ENCODE peak calls at places on chromosomes 7 and 10, in five cellular contexts. One of them, this sample, is unnamed.

GRCh38 chr7:48113270-48113669 is 24.2 kb downstream of the UPP1 start:
- DNase-seq in NCI-H1436: no peak
- DNase-seq in pons: no peak
- DNase-seq in tibial nerve: no peak
- DNase-seq in caudate nucleus: no peak
- DNase-seq in this sample: no peak

GRCh38 chr10:14325325-14325955 is 5.3 kb downstream of the FRMD4A start:
- DNase-seq in NCI-H1436: no peak
- DNase-seq in pons: no peak
- DNase-seq in tibial nerve: peak
- DNase-seq in caudate nucleus: no peak
- DNase-seq in this sample: no peak

GRCh38 chr7:30936650-30937245 is 25.1 kb downstream of the AQP1 start:
- DNase-seq in NCI-H1436: no peak
- DNase-seq in pons: no peak
- DNase-seq in tibial nerve: no peak
- DNase-seq in caudate nucleus: no peak
- DNase-seq in this sample: no peak

GRCh38 chr7:38839846-38840245 is 69.1 kb downstream of the VPS41 start:
- DNase-seq in NCI-H1436: no peak
- DNase-seq in pons: no peak
- DNase-seq in tibial nerve: no peak
- DNase-seq in caudate nucleus: no peak
- DNase-seq in this sample: no peak

GRCh38 chr7:123744416-123744815 is 4.4 kb downstream of the WASL start:
- DNase-seq in NCI-H1436: no peak
- DNase-seq in pons: no peak
- DNase-seq in tibial nerve: no peak
- DNase-seq in caudate nucleus: no peak
- DNase-seq in this sample: no peak

GRCh38 chr7:155464948-155465739 is 7.2 kb downstream of the EN2 start:
- DNase-seq in NCI-H1436: no peak
- DNase-seq in pons: no peak
- DNase-seq in tibial nerve: no peak
- DNase-seq in caudate nucleus: no peak
- DNase-seq in this sample: no peak

GRCh38 chr10:26857991-26858706 is 2.6 kb downstream of the ABI1 start:
- DNase-seq in NCI-H1436: no peak
- DNase-seq in pons: peak
- DNase-seq in tibial nerve: no peak
- DNase-seq in caudate nucleus: no peak
- DNase-seq in this sample: no peak

GRCh38 chr7:5435291-5436002 is 11.8 kb upstream of the TNRC18 start:
- DNase-seq in NCI-H1436: no peak
- DNase-seq in pons: no peak
- DNase-seq in tibial nerve: no peak
- DNase-seq in caudate nucleus: no peak
- DNase-seq in this sample: no peak

GRCh38 chr7:133252858-133253521 is at the start of gene EXOC4:
- DNase-seq in NCI-H1436: peak
- DNase-seq in pons: peak
- DNase-seq in tibial nerve: peak
- DNase-seq in caudate nucleus: peak
- DNase-seq in this sample: peak

GRCh38 chr10:49170632-49171325 is 17.4 kb downstream of the TMEM273 start:
- DNase-seq in NCI-H1436: no peak
- DNase-seq in pons: no peak
- DNase-seq in tibial nerve: no peak
- DNase-seq in caudate nucleus: no peak
- DNase-seq in this sample: no peak

GRCh38 chr7:138359891-138360582 is 100.0 kb upstream of the TRIM24 start:
- DNase-seq in NCI-H1436: no peak
- DNase-seq in pons: no peak
- DNase-seq in tibial nerve: no peak
- DNase-seq in caudate nucleus: no peak
- DNase-seq in this sample: no peak

GRCh38 chr7:55369427-55369826 is 4.3 kb downstream of the LANCL2 start:
- DNase-seq in NCI-H1436: no peak
- DNase-seq in pons: no peak
- DNase-seq in tibial nerve: no peak
- DNase-seq in caudate nucleus: no peak
- DNase-seq in this sample: no peak

GRCh38 chr10:130140425-130140824 is 4.2 kb downstream of the GLRX3 start:
- DNase-seq in NCI-H1436: no peak
- DNase-seq in pons: no peak
- DNase-seq in tibial nerve: no peak
- DNase-seq in caudate nucleus: no peak
- DNase-seq in this sample: no peak

GRCh38 chr10:22655312-22655973 is 58.9 kb downstream of the PIP4K2A start:
- DNase-seq in NCI-H1436: no peak
- DNase-seq in pons: no peak
- DNase-seq in tibial nerve: no peak
- DNase-seq in caudate nucleus: no peak
- DNase-seq in this sample: no peak

GRCh38 chr7:136002802-136003201 is 25.6 kb upstream of the MTPN start:
- DNase-seq in NCI-H1436: no peak
- DNase-seq in pons: no peak
- DNase-seq in tibial nerve: no peak
- DNase-seq in caudate nucleus: no peak
- DNase-seq in this sample: no peak

GRCh38 chr7:47228386-47229014 is 353.4 kb downstream of the TNS3 start:
- DNase-seq in NCI-H1436: no peak
- DNase-seq in pons: no peak
- DNase-seq in tibial nerve: no peak
- DNase-seq in caudate nucleus: no peak
- DNase-seq in this sample: no peak

GRCh38 chr10:78621183-78621789 is 447.5 kb upstream of the ZMIZ1 start:
- DNase-seq in NCI-H1436: no peak
- DNase-seq in pons: no peak
- DNase-seq in tibial nerve: no peak
- DNase-seq in caudate nucleus: no peak
- DNase-seq in this sample: no peak

GRCh38 chr10:113326160-113327111 is 226.4 kb upstream of the HABP2 start:
- DNase-seq in NCI-H1436: no peak
- DNase-seq in pons: no peak
- DNase-seq in tibial nerve: peak
- DNase-seq in caudate nucleus: peak
- DNase-seq in this sample: no peak

GRCh38 chr7:137462074-137462715 is 118.7 kb upstream of the PTN start:
- DNase-seq in NCI-H1436: no peak
- DNase-seq in pons: no peak
- DNase-seq in tibial nerve: no peak
- DNase-seq in caudate nucleus: no peak
- DNase-seq in this sample: no peak

GRCh38 chr7:156448918-156449317 is 191.7 kb upstream of the RNF32 start:
- DNase-seq in NCI-H1436: no peak
- DNase-seq in pons: no peak
- DNase-seq in tibial nerve: no peak
- DNase-seq in caudate nucleus: no peak
- DNase-seq in this sample: no peak

GRCh38 chr10:11683529-11684320 is 58.5 kb upstream of the ECHDC3 start:
- DNase-seq in NCI-H1436: no peak
- DNase-seq in pons: no peak
- DNase-seq in tibial nerve: no peak
- DNase-seq in caudate nucleus: no peak
- DNase-seq in this sample: no peak

GRCh38 chr7:5422324-5423271 is 1.0 kb downstream of the TNRC18 start:
- DNase-seq in NCI-H1436: no peak
- DNase-seq in pons: peak
- DNase-seq in tibial nerve: no peak
- DNase-seq in caudate nucleus: peak
- DNase-seq in this sample: peak

GRCh38 chr7:84085147-84085546 is 109.4 kb downstream of the SEMA3A start:
- DNase-seq in NCI-H1436: no peak
- DNase-seq in pons: no peak
- DNase-seq in tibial nerve: no peak
- DNase-seq in caudate nucleus: no peak
- DNase-seq in this sample: no peak

GRCh38 chr10:91785851-91786250 is 12.4 kb upstream of the TNKS2 start:
- DNase-seq in NCI-H1436: no peak
- DNase-seq in pons: no peak
- DNase-seq in tibial nerve: no peak
- DNase-seq in caudate nucleus: no peak
- DNase-seq in this sample: no peak

GRCh38 chr10:69760086-69760485 is 41.6 kb upstream of the COL13A1 start:
- DNase-seq in NCI-H1436: no peak
- DNase-seq in pons: no peak
- DNase-seq in tibial nerve: no peak
- DNase-seq in caudate nucleus: no peak
- DNase-seq in this sample: no peak

GRCh38 chr10:101130984-101131961 is at the start of gene TLX1:
- DNase-seq in NCI-H1436: peak
- DNase-seq in pons: no peak
- DNase-seq in tibial nerve: no peak
- DNase-seq in caudate nucleus: no peak
- DNase-seq in this sample: no peak

GRCh38 chr7:142228681-142229080 is 29.2 kb downstream of the PRSS58 start:
- DNase-seq in NCI-H1436: no peak
- DNase-seq in pons: no peak
- DNase-seq in tibial nerve: no peak
- DNase-seq in caudate nucleus: no peak
- DNase-seq in this sample: no peak

GRCh38 chr10:86724445-86724844 is 32.0 kb upstream of the BMPR1A start:
- DNase-seq in NCI-H1436: no peak
- DNase-seq in pons: no peak
- DNase-seq in tibial nerve: no peak
- DNase-seq in caudate nucleus: no peak
- DNase-seq in this sample: no peak

GRCh38 chr10:102581401-102581800 is 62.9 kb upstream of the TRIM8 start:
- DNase-seq in NCI-H1436: no peak
- DNase-seq in pons: no peak
- DNase-seq in tibial nerve: no peak
- DNase-seq in caudate nucleus: no peak
- DNase-seq in this sample: no peak

GRCh38 chr7:69070476-69070875 is 527.8 kb upstream of the AUTS2 start:
- DNase-seq in NCI-H1436: no peak
- DNase-seq in pons: no peak
- DNase-seq in tibial nerve: no peak
- DNase-seq in caudate nucleus: no peak
- DNase-seq in this sample: no peak

GRCh38 chr10:24307696-24308476 is 98.9 kb downstream of the KIAA1217 start:
- DNase-seq in NCI-H1436: no peak
- DNase-seq in pons: peak
- DNase-seq in tibial nerve: no peak
- DNase-seq in caudate nucleus: no peak
- DNase-seq in this sample: peak

GRCh38 chr7:48173983-48174382 is 2.7 kb downstream of the ABCA13 start:
- DNase-seq in NCI-H1436: no peak
- DNase-seq in pons: no peak
- DNase-seq in tibial nerve: no peak
- DNase-seq in caudate nucleus: no peak
- DNase-seq in this sample: no peak

GRCh38 chr7:123958186-123958703 is 33.2 kb downstream of the SPAM1 start:
- DNase-seq in NCI-H1436: no peak
- DNase-seq in pons: no peak
- DNase-seq in tibial nerve: no peak
- DNase-seq in caudate nucleus: no peak
- DNase-seq in this sample: no peak

This sample was measured in midbrain.